ENCODE peak calls at places on chromosomes 7 and 10, in four cellular contexts. One of them, this sample, is unnamed.

GRCh38 chr7:140404565-140405080 is 765 bp downstream of the RAB19 start:
- DNase-seq in Calu3: no peak
- DNase-seq in psoas muscle: no peak
- DNase-seq in astrocyte: peak
- DNase-seq in this sample: no peak

GRCh38 chr7:140655511-140656408 is 15.1 kb upstream of the DENND2A start:
- DNase-seq in psoas muscle: no peak
- DNase-seq in Calu3: no peak
- DNase-seq in astrocyte: no peak
- DNase-seq in this sample: no peak

GRCh38 chr7:27953777-27954176 is 213.8 kb downstream of the TAX1BP1 start:
- DNase-seq in Calu3: no peak
- DNase-seq in psoas muscle: no peak
- DNase-seq in astrocyte: no peak
- DNase-seq in this sample: no peak

GRCh38 chr10:59891919-59892318 is 14.4 kb downstream of the CCDC6 start:
- DNase-seq in Calu3: no peak
- DNase-seq in psoas muscle: no peak
- DNase-seq in astrocyte: no peak
- DNase-seq in this sample: no peak

GRCh38 chr7:76040126-76040525 is 7.7 kb downstream of the STYXL1 start:
- DNase-seq in psoas muscle: no peak
- DNase-seq in Calu3: no peak
- DNase-seq in astrocyte: no peak
- DNase-seq in this sample: no peak

GRCh38 chr7:78139335-78139734 is 340.8 kb downstream of the PHTF2 start:
- DNase-seq in psoas muscle: no peak
- DNase-seq in Calu3: no peak
- DNase-seq in astrocyte: peak
- DNase-seq in this sample: no peak

GRCh38 chr7:35019801-35020200 is 17.5 kb downstream of the DPY19L1 start:
- DNase-seq in psoas muscle: no peak
- DNase-seq in astrocyte: no peak
- DNase-seq in Calu3: no peak
- DNase-seq in this sample: no peak

GRCh38 chr10:124020871-124021823 is 72.3 kb downstream of the CHST15 start:
- DNase-seq in Calu3: no peak
- DNase-seq in astrocyte: no peak
- DNase-seq in psoas muscle: no peak
- DNase-seq in this sample: no peak

GRCh38 chr10:130998642-130999041 is 312.9 kb downstream of the TCERG1L start:
- DNase-seq in astrocyte: no peak
- DNase-seq in Calu3: no peak
- DNase-seq in psoas muscle: no peak
- DNase-seq in this sample: no peak

GRCh38 chr10:10911471-10911921 is 106.2 kb upstream of the CELF2 start:
- DNase-seq in psoas muscle: peak
- DNase-seq in astrocyte: peak
- DNase-seq in Calu3: peak
- DNase-seq in this sample: no peak

GRCh38 chr10:21230219-21230618 is 295.3 kb downstream of the SKIDA1 start:
- DNase-seq in astrocyte: no peak
- DNase-seq in psoas muscle: no peak
- DNase-seq in Calu3: no peak
- DNase-seq in this sample: no peak

GRCh38 chr7:44282601-44283171 is 42.7 kb downstream of the CAMK2B start:
- DNase-seq in psoas muscle: peak
- DNase-seq in Calu3: no peak
- DNase-seq in astrocyte: no peak
- DNase-seq in this sample: no peak

GRCh38 chr10:99633832-99634231 is 13.6 kb upstream of the SLC25A28 start:
- DNase-seq in Calu3: no peak
- DNase-seq in psoas muscle: no peak
- DNase-seq in astrocyte: no peak
- DNase-seq in this sample: no peak

GRCh38 chr10:35451103-35452016 is 115.1 kb downstream of the CCNY start:
- DNase-seq in Calu3: no peak
- DNase-seq in psoas muscle: no peak
- DNase-seq in astrocyte: no peak
- DNase-seq in this sample: no peak

GRCh38 chr10:118698421-118698820 is 56.3 kb downstream of the CACUL1 start:
- DNase-seq in Calu3: peak
- DNase-seq in astrocyte: peak
- DNase-seq in psoas muscle: no peak
- DNase-seq in this sample: no peak

GRCh38 chr7:66379761-66380160 is 174.6 kb downstream of the TPST1 start:
- DNase-seq in psoas muscle: no peak
- DNase-seq in Calu3: no peak
- DNase-seq in astrocyte: peak
- DNase-seq in this sample: no peak

GRCh38 chr10:31004611-31005193 is 27.0 kb downstream of the ZNF438 start:
- DNase-seq in psoas muscle: no peak
- DNase-seq in astrocyte: peak
- DNase-seq in Calu3: no peak
- DNase-seq in this sample: no peak

GRCh38 chr7:150898475-150899011 is 46.2 kb downstream of the AOC1 start:
- DNase-seq in Calu3: peak
- DNase-seq in astrocyte: peak
- DNase-seq in psoas muscle: peak
- DNase-seq in this sample: peak

GRCh38 chr7:130632111-130632510 is 36.4 kb downstream of the COPG2 start:
- DNase-seq in psoas muscle: no peak
- DNase-seq in astrocyte: peak
- DNase-seq in Calu3: no peak
- DNase-seq in this sample: no peak

GRCh38 chr10:422675-423074 is 266.8 kb downstream of the DIP2C start:
- DNase-seq in psoas muscle: no peak
- DNase-seq in astrocyte: no peak
- DNase-seq in Calu3: no peak
- DNase-seq in this sample: no peak

GRCh38 chr10:91557540-91558231 is 75.2 kb downstream of the PPP1R3C start:
- DNase-seq in astrocyte: no peak
- DNase-seq in psoas muscle: no peak
- DNase-seq in Calu3: no peak
- DNase-seq in this sample: no peak

GRCh38 chr10:62005687-62006086 is 104.2 kb downstream of the ARID5B start:
- DNase-seq in astrocyte: no peak
- DNase-seq in psoas muscle: no peak
- DNase-seq in Calu3: no peak
- DNase-seq in this sample: no peak

GRCh38 chr10:930415-931325 is 835 bp downstream of the LARP4B start:
- DNase-seq in Calu3: peak
- DNase-seq in astrocyte: peak
- DNase-seq in psoas muscle: peak
- DNase-seq in this sample: peak

GRCh38 chr7:24936121-24936824 is 43.7 kb downstream of the OSBPL3 start:
- DNase-seq in psoas muscle: no peak
- DNase-seq in Calu3: no peak
- DNase-seq in astrocyte: peak
- DNase-seq in this sample: no peak

GRCh38 chr10:17737021-17737965 is 14.7 kb upstream of the TMEM236 start:
- DNase-seq in psoas muscle: peak
- DNase-seq in Calu3: no peak
- DNase-seq in astrocyte: peak
- DNase-seq in this sample: no peak

GRCh38 chr7:44062180-44062902 is 3.0 kb downstream of the PGAM2 start:
- DNase-seq in astrocyte: no peak
- DNase-seq in Calu3: no peak
- DNase-seq in psoas muscle: peak
- DNase-seq in this sample: no peak

GRCh38 chr7:155815332-155816191 is 3.3 kb upstream of the SHH start:
- DNase-seq in psoas muscle: no peak
- DNase-seq in Calu3: peak
- DNase-seq in astrocyte: no peak
- DNase-seq in this sample: peak

GRCh38 chr7:4681922-4682620 is at the start of gene FOXK1:
- DNase-seq in Calu3: peak
- DNase-seq in astrocyte: peak
- DNase-seq in psoas muscle: peak
- DNase-seq in this sample: peak

GRCh38 chr10:123404357-123404756 is 250.2 kb downstream of the BUB3 start:
- DNase-seq in Calu3: no peak
- DNase-seq in psoas muscle: no peak
- DNase-seq in astrocyte: no peak
- DNase-seq in this sample: no peak

GRCh38 chr7:27901028-27901760 is 161.2 kb downstream of the TAX1BP1 start:
- DNase-seq in psoas muscle: no peak
- DNase-seq in Calu3: no peak
- DNase-seq in astrocyte: peak
- DNase-seq in this sample: no peak

GRCh38 chr7:7653568-7654187 is 13.1 kb downstream of the UMAD1 start:
- DNase-seq in astrocyte: no peak
- DNase-seq in Calu3: peak
- DNase-seq in psoas muscle: no peak
- DNase-seq in this sample: peak

GRCh38 chr7:82624337-82624736 is 180.8 kb upstream of the CACNA2D1 start:
- DNase-seq in Calu3: no peak
- DNase-seq in psoas muscle: no peak
- DNase-seq in astrocyte: peak
- DNase-seq in this sample: no peak

GRCh38 chr7:21903074-21903786 is 42.5 kb downstream of the CDCA7L start:
- DNase-seq in Calu3: no peak
- DNase-seq in astrocyte: no peak
- DNase-seq in psoas muscle: no peak
- DNase-seq in this sample: no peak

GRCh38 chr7:28956608-28957063 is 1.5 kb downstream of the TRIL start:
- DNase-seq in astrocyte: peak
- DNase-seq in Calu3: peak
- DNase-seq in psoas muscle: peak
- DNase-seq in this sample: peak

GRCh38 chr10:26627320-26627719 is 70.2 kb upstream of the PDSS1 start:
- DNase-seq in psoas muscle: no peak
- DNase-seq in astrocyte: no peak
- DNase-seq in Calu3: no peak
- DNase-seq in this sample: no peak

GRCh38 chr7:69804962-69805361 is 206.7 kb downstream of the AUTS2 start:
- DNase-seq in Calu3: no peak
- DNase-seq in psoas muscle: no peak
- DNase-seq in astrocyte: no peak
- DNase-seq in this sample: no peak

GRCh38 chr10:80535671-80536360 is 1.9 kb upstream of the SH2D4B start:
- DNase-seq in psoas muscle: peak
- DNase-seq in astrocyte: no peak
- DNase-seq in Calu3: peak
- DNase-seq in this sample: no peak

GRCh38 chr7:157564518-157565177 is 227.8 kb downstream of the DNAJB6 start:
- DNase-seq in psoas muscle: no peak
- DNase-seq in astrocyte: peak
- DNase-seq in Calu3: no peak
- DNase-seq in this sample: no peak

GRCh38 chr7:28180031-28180363 is 598 bp downstream of the JAZF1 start:
- DNase-seq in astrocyte: no peak
- DNase-seq in psoas muscle: no peak
- DNase-seq in Calu3: no peak
- DNase-seq in this sample: no peak

DNA sequence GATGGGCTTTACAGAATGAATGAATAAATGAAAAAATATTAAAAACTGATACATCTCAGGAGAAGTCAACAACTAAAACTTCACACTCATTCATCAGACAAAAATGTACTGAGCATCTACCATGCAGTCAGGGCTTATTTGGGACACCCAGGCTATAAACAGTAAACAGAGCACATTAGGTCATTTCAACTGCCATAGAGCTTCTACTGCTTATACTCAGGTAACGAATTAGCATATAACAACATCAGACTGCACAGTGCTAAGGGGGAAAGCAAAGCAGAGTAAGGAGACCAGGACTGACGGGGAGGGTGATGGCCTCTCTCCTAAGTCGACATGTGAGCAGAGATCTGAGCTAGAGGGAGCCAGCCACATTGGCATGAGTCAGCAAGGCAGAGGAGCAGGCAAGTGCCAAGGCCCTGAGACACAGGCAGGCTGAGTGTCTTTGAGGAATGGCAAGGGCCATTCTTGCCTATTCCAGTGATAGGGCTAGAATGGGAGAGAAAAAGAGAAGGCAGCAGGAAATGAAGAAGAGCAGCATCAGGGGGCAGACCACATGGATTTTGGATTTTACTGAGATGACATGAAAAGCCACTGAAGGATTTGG is 528.9 kb downstream of the PARD3 start:
- DNase-seq in astrocyte: peak
- DNase-seq in psoas muscle: peak
- DNase-seq in Calu3: no peak
- DNase-seq in this sample: no peak
- TF ChIP-seq CTCF in astrocyte: no peak
- TF ChIP-seq CTCF in psoas muscle: no peak
- TF ChIP-seq CTCF in Calu3: no peak
- TF ChIP-seq CTCF in this sample: no peak

GRCh38 chr10:44462338-44462914 is 77.5 kb upstream of the CXCL12 start:
- DNase-seq in psoas muscle: no peak
- DNase-seq in Calu3: no peak
- DNase-seq in astrocyte: peak
- DNase-seq in this sample: no peak
- TF ChIP-seq CTCF in psoas muscle: no peak
- TF ChIP-seq CTCF in Calu3: no peak
- TF ChIP-seq CTCF in astrocyte: no peak
- TF ChIP-seq CTCF in this sample: no peak

GRCh38 chr7:104089061-104089460 is 99.6 kb upstream of the RELN start:
- DNase-seq in astrocyte: no peak
- DNase-seq in psoas muscle: no peak
- DNase-seq in Calu3: no peak
- DNase-seq in this sample: no peak
- TF ChIP-seq CTCF in astrocyte: no peak
- TF ChIP-seq CTCF in psoas muscle: no peak
- TF ChIP-seq CTCF in Calu3: no peak
- TF ChIP-seq CTCF in this sample: no peak

GRCh38 chr10:29470355-29470705 is 164.4 kb downstream of the SVIL start:
- DNase-seq in astrocyte: no peak
- DNase-seq in psoas muscle: no peak
- DNase-seq in Calu3: no peak
- DNase-seq in this sample: peak
- TF ChIP-seq CTCF in astrocyte: peak
- TF ChIP-seq CTCF in psoas muscle: peak
- TF ChIP-seq CTCF in Calu3: peak
- TF ChIP-seq CTCF in this sample: peak

DNA sequence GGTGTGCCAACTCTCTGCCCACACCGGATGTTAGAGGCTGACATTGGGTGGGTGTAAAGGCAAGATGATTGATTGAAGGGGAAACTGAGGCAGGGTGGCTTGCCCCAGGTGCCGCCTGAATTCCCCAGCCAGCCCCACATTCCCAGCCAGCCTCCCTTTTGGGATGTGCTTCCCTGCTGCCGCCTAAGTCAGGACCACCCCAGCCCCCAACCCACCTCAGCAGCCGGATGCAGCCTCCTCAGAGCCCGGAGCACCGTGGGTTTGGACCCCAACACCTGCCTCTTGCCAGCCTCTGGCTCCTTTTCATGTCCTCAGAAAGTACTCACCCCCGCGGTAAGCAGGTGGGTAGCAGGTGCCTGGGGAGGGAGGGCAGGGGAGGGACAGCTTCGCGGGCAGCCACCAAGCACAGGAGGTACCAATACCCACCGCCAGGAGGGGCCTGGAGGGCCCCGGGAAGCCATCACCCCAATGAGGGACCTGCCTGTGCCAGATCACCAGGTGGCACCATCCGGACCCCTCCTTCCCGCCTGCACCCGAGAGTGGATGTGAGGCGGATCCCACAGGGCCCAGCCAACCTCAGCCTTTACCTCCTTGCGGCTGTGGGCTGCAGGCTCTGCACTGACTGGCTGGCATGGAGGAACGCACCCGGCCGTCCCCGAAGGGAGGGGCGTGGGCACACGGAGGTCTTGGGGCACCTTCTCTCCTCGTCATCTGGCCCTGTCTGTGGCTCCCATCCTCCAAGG is 60.5 kb downstream of the PWWP2B start:
- DNase-seq in Calu3: no peak
- DNase-seq in astrocyte: no peak
- DNase-seq in psoas muscle: peak
- DNase-seq in this sample: no peak
- TF ChIP-seq CTCF in Calu3: no peak
- TF ChIP-seq CTCF in astrocyte: no peak
- TF ChIP-seq CTCF in psoas muscle: no peak
- TF ChIP-seq CTCF in this sample: no peak

This sample was measured in endothelial cell.